ENCODE peak calls at places on chromosomes 12 and 14, in five cellular contexts. B is RWPE2, R is upper lobe of left lung, F is PC-3, W is fibroblast of lung. H is an unnamed sample.

GRCh38 chr12:106054016-106054415 is 84.7 kb downstream of the NUAK1 start:
- DNase-seq in B (no peak), R (no peak), F (no peak), W (no peak), H (no peak)

GRCh38 chr12:64998327-64999156 is 122.6 kb downstream of the WIF1 start:
- DNase-seq in B (no peak), R (no peak), F (peak; percentile 93), W (no peak), H (no peak)

GRCh38 chr14:99809864-99810854 is 16.9 kb downstream of the EML1 start:
- DNase-seq in B (no peak), R (no peak), F (no peak), W (no peak), H (peak; percentile 68)

GRCh38 chr12:32997471-32997870 is 100.9 kb upstream of the PKP2 start:
- DNase-seq in B (no peak), R (peak; percentile 23), F (no peak), W (no peak), H (no peak)

GRCh38 chr12:115341442-115341841 is 657.5 kb upstream of the TBX3 start:
- DNase-seq in B (peak; percentile 93), R (peak; percentile 49), F (peak; percentile 99), W (peak; percentile 98), H (peak; percentile 50)

GRCh38 chr12:39605996-39606395 is 13.6 kb downstream of the ABCD2 start:
- DNase-seq in B (no peak), R (no peak), F (peak; percentile 75), W (peak; percentile 29), H (no peak)

GRCh38 chr12:90027889-90028570 is 319.4 kb upstream of the ATP2B1 start:
- DNase-seq in B (no peak), R (no peak), F (no peak), W (no peak), H (no peak)

GRCh38 chr12:131927110-131928079 is 1.7 kb upstream of the PUS1 start:
- DNase-seq in B (no peak), R (no peak), F (no peak), W (no peak), H (no peak)

GRCh38 chr12:12474931-12475485 is 87.7 kb downstream of the DUSP16 start:
- DNase-seq in B (no peak), R (no peak), F (no peak), W (no peak), H (no peak)

GRCh38 chr12:95763809-95764253 is 26.7 kb downstream of the NTN4 start:
- DNase-seq in B (peak; percentile 79), R (peak; percentile 42), F (peak; percentile 96), W (peak; percentile 92), H (no peak)

GRCh38 chr14:49621114-49621881 is 699 bp downstream of the MGAT2 start:
- DNase-seq in B (peak; percentile 80), R (peak; percentile 78), F (peak; percentile 43), W (peak; percentile 59), H (peak; percentile 85)

GRCh38 chr14:35083530-35084150 is 37.6 kb downstream of the FAM177A1 start:
- DNase-seq in B (no peak), R (no peak), F (no peak), W (no peak), H (no peak)

GRCh38 chr12:96500686-96501085 is 11.3 kb downstream of the CFAP54 start:
- DNase-seq in B (no peak), R (no peak), F (peak; percentile 39), W (peak; percentile 71), H (no peak)

DNA sequence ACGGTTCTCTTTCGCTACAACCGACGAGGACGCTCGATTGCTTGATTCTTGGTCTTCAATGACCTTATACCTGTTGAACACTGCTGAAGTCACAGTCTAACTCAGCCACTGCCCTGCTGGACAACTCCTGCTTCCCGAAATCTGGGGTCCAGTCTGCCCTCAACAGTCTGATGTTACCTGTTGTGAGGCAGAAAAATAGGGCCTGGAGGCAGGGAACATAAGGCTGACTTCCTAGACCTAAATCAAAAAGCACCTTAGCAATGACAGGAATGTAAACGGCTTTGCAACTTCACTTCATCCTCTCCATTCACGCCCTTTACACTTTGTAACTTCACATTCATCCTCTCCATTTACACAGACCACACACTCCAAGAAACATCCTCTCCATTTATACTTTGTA is 597 bp upstream of the GLTP start:
- DNase-seq in B (no peak), R (no peak), F (peak; percentile 30), W (no peak), H (no peak)
- H3K27ac ChIP-seq in B (peak overlapping the region; percentile 47), R (peak overlapping the region; percentile 85), F (peak overlapping the region; percentile 19), W (no peak overlapping the region), H (peak overlapping the region; percentile 57)

GRCh38 chr14:23052182-23052623 is 5.1 kb downstream of the CDH24 start:
- DNase-seq in B (peak; percentile 66), R (no peak), F (no peak), W (no peak), H (no peak)
- TF ChIP-seq CTCF in B (peak; percentile 15), R (no peak), F (peak; percentile 24), W (peak; percentile 20), H (peak; percentile 35)

GRCh38 chr14:26702721-26703250 is 105.0 kb upstream of the NOVA1 start:
- DNase-seq in B (no peak), R (no peak), F (peak; percentile 28), W (peak; percentile 2), H (no peak)
- H3K27ac ChIP-seq in B (no peak overlapping the region), R (no peak overlapping the region), F (no peak overlapping the region), W (no peak overlapping the region), H (no peak overlapping the region)

GRCh38 chr12:127929172-127929571 is 337.8 kb upstream of the TMEM132C start:
- DNase-seq in B (no peak), R (no peak), F (no peak), W (no peak), H (no peak)

GRCh38 chr12:127928178-127928577 is 338.8 kb upstream of the TMEM132C start:
- DNase-seq in B (no peak), R (no peak), F (peak; percentile 35), W (no peak), H (no peak)

GRCh38 chr12:127928615-127929014 is 338.4 kb upstream of the TMEM132C start:
- DNase-seq in B (no peak), R (no peak), F (peak; percentile 70), W (no peak), H (no peak)

GRCh38 chr12:127923501-127923900 is 343.5 kb upstream of the TMEM132C start:
- DNase-seq in B (no peak), R (no peak), F (no peak), W (no peak), H (no peak)

DNA sequence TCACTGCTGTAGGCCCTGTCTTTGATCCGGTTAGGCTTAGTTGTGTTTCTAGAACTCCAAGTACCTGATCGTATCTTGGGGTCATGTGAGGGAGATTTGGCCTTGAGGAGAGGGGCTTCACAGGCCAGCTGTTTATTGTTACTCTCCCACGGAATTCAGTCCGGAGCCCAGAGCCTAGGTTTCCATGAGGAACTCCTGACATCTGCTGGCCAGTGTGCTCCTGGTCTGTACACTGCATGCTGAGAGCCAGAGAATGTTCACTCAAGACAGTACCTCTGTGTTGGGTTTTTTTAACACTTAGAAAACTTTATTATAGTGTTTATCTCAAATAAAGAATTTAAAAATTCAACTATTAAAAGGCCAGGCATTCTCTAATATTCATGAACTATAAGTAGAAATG is 341.0 kb upstream of the TMEM132C start:
- DNase-seq in B (no peak), R (no peak), F (peak; percentile 54), W (no peak), H (no peak)
- TF ChIP-seq CTCF in B (peak; percentile 48), R (no peak), F (peak; percentile 75), W (no peak), H (peak; percentile 74)

DNA sequence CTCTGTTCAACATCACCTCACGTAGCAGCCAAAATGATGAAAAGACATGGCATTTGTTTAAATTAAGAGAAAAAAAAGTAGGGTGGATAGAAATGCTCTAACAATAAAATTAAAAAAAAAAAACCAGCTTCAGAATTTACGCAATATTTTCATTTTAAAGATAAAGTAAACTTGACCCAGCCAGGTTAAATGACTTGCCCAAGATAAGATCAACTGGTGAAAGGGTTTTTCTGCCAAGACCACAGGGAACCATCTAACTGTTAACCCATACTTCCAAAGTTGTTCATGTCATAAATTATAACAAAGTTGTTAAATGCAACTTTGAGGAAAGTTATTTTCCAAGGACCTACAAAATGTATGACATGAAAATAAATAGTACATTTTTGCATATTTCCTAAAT is 129.6 kb upstream of the SOX5 start:
- DNase-seq in B (no peak), R (no peak), F (no peak), W (no peak), H (no peak)
- H3K27ac ChIP-seq in B (no peak overlapping the region), R (no peak overlapping the region), F (no peak overlapping the region), W (no peak overlapping the region), H (no peak overlapping the region)

DNA sequence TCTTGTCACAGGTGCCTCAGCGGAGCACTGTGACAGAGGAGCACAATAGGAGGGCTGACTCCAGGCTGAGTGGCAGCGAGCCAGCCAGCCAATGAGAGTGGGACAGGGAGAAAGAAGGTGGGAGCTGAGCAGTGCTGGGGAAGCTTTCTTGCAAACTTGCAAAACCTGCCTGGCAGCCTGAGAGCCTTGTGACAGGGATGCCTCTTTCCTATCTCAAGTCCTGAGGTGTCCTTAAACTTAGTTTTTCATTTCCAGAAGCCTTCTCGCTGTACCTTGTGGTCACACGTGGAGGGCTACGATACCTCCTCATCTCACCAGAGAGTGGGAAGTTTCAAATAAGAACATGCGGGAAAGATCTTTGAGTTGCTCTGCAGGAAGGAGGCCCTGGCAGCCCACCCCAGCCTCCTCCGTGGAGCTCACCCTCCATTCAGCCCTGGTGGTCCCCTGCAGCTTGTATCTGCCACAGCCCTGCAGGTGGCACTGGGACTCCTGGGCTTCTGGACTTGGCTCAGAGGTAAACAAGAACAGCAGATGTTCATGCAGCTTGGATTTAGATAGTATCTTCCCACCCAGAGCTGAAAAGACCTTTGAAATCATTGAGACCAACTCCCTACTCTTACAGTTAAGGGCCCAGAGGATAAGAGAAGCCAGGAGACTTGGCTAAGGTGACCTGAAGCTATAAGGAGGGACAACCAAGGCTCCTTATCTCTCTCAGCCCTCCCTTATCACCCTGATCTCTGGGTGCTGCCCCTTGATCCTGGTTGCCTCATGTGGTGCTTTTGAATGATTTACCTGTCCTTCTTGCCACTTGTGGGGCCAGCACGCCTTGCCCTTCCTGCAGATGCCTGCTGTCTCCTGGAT is 153.5 kb upstream of the MAX start:
- DNase-seq in B (peak; percentile 83), R (peak; percentile 71), F (peak; percentile 95), W (no peak), H (no peak)
- TF ChIP-seq CTCF in B (no peak), R (no peak), F (no peak), W (no peak), H (no peak)

DNA sequence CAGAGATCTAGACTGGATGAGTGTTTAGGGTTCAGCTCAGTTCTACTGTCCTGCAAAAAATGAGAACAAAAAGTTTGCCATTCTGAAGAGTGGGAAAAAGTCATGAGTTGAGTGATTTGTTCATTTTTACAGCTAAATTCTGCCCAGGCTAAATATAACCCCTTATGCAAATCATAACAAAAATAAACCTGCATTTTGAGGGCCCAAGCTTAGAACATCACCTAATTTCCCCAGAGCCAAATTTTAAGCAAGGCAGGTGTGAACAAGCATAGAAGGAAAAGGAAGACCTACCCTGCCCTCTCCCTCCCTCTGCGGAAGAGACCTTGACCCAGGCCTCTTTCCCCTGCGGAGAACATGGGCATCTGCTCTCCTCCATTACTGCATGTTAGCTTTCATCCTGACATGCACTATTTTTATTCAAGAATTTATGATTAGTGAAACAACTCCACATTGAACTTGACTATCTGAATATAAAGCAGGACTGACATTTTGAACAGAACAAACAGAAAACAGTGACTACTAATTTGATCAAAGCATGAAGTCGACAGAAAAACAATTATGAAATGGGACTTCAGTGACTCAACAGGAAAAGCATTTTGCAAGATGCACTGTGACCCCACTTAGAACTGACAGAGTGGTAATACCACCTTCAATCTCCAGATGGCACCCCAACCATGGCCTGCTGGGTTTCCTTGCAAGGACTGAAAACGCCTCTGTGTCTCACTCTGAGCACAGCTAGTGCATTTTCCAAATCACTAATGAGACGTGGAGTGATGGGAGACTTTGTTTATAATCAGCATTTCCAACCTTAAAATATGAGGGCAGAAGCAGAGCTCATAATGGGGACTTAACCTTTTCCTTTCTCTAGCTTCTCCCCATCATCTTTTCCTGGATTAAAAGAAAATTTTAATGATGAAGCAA is 30.9 kb upstream of the SELPLG start:
- DNase-seq in B (no peak), R (peak; percentile 93), F (peak; percentile 98), W (peak; percentile 98), H (peak; percentile 96)
- H3K27ac ChIP-seq in B (peak overlapping the region; percentile 67), R (peak overlapping the region; percentile 74), F (peak overlapping the region; percentile 13), W (peak overlapping the region; percentile 79), H (peak overlapping the region; percentile 91)

H was measured in ascending aorta.